ENCODE peak calls at places on chromosomes 5 and 9, in four cellular contexts. One of them, this sample, is unnamed. For H4K20me1, the result is how much of the 10 kb centered on the place peaks cover.

GRCh38 chr5:131305906-131306305 is 42.1 kb downstream of the CDC42SE2 start:
- DNase-seq in endothelial cell of umbilical vein: no peak
- DNase-seq in neural progenitor cell: no peak
- DNase-seq in fibroblast of lung: peak
- DNase-seq in this sample: peak

GRCh38 chr5:98307811-98308210 is 465.7 kb upstream of the RGMB start:
- DNase-seq in endothelial cell of umbilical vein: peak
- DNase-seq in neural progenitor cell: no peak
- DNase-seq in fibroblast of lung: peak
- DNase-seq in this sample: peak

GRCh38 chr9:93136011-93136440 is 2.0 kb upstream of the NINJ1 start:
- DNase-seq in endothelial cell of umbilical vein: no peak
- DNase-seq in neural progenitor cell: no peak
- DNase-seq in fibroblast of lung: no peak
- DNase-seq in this sample: no peak

GRCh38 chr5:100464418-100464817 is 70.8 kb upstream of the FAM174A start:
- DNase-seq in endothelial cell of umbilical vein: no peak
- DNase-seq in neural progenitor cell: no peak
- DNase-seq in fibroblast of lung: peak
- DNase-seq in this sample: peak

GRCh38 chr5:17094830-17095229 is 122.6 kb upstream of the BASP1 start:
- DNase-seq in endothelial cell of umbilical vein: no peak
- DNase-seq in neural progenitor cell: no peak
- DNase-seq in fibroblast of lung: no peak
- DNase-seq in this sample: no peak

GRCh38 chr9:8895498-8896224 is 1096.1 kb upstream of the DMAC1 start:
- DNase-seq in endothelial cell of umbilical vein: peak
- DNase-seq in neural progenitor cell: peak
- DNase-seq in fibroblast of lung: peak
- DNase-seq in this sample: no peak

GRCh38 chr9:34512131-34513078 is 10.4 kb downstream of the ENHO start:
- DNase-seq in endothelial cell of umbilical vein: no peak
- DNase-seq in neural progenitor cell: no peak
- DNase-seq in fibroblast of lung: no peak
- DNase-seq in this sample: no peak

GRCh38 chr9:76887951-76888350 is 18.0 kb downstream of the PRUNE2 start:
- DNase-seq in endothelial cell of umbilical vein: no peak
- DNase-seq in neural progenitor cell: no peak
- DNase-seq in fibroblast of lung: peak
- DNase-seq in this sample: no peak

GRCh38 chr5:139251695-139252288 is 41.7 kb upstream of the MATR3 start:
- DNase-seq in endothelial cell of umbilical vein: no peak
- DNase-seq in neural progenitor cell: no peak
- DNase-seq in fibroblast of lung: peak
- DNase-seq in this sample: no peak

GRCh38 chr5:98872679-98873078 is 56.1 kb downstream of the CHD1 start:
- DNase-seq in endothelial cell of umbilical vein: no peak
- DNase-seq in neural progenitor cell: no peak
- DNase-seq in fibroblast of lung: peak
- DNase-seq in this sample: peak

GRCh38 chr9:34374905-34375552 is 1.7 kb downstream of the MYORG start:
- DNase-seq in endothelial cell of umbilical vein: no peak
- DNase-seq in neural progenitor cell: peak
- DNase-seq in fibroblast of lung: no peak
- DNase-seq in this sample: peak

GRCh38 chr5:58191451-58191850 is 268.4 kb downstream of the PLK2 start:
- DNase-seq in endothelial cell of umbilical vein: no peak
- DNase-seq in neural progenitor cell: no peak
- DNase-seq in fibroblast of lung: no peak
- DNase-seq in this sample: peak

GRCh38 chr5:2094616-2094995 is 211.9 kb upstream of the IRX4 start:
- DNase-seq in endothelial cell of umbilical vein: no peak
- DNase-seq in neural progenitor cell: no peak
- DNase-seq in fibroblast of lung: no peak
- DNase-seq in this sample: no peak

GRCh38 chr5:132000677-132001453 is 10.6 kb downstream of the ACSL6 start:
- DNase-seq in endothelial cell of umbilical vein: no peak
- DNase-seq in neural progenitor cell: no peak
- DNase-seq in fibroblast of lung: no peak
- DNase-seq in this sample: no peak

GRCh38 chr5:156824800-156825199 is 25.3 kb upstream of the PPP1R2B start:
- DNase-seq in endothelial cell of umbilical vein: no peak
- DNase-seq in neural progenitor cell: peak
- DNase-seq in fibroblast of lung: peak
- DNase-seq in this sample: no peak

GRCh38 chr5:65076251-65076869 is 307.6 kb downstream of the CWC27 start:
- DNase-seq in endothelial cell of umbilical vein: peak
- DNase-seq in neural progenitor cell: peak
- DNase-seq in fibroblast of lung: peak
- DNase-seq in this sample: peak

GRCh38 chr9:82206490-82206889 is 217.9 kb downstream of the SPATA31D1 start:
- DNase-seq in endothelial cell of umbilical vein: no peak
- DNase-seq in neural progenitor cell: no peak
- DNase-seq in fibroblast of lung: no peak
- DNase-seq in this sample: peak

GRCh38 chr5:141094481-141095262 is at the start of gene PCDHB2:
- DNase-seq in endothelial cell of umbilical vein: peak
- DNase-seq in neural progenitor cell: peak
- DNase-seq in fibroblast of lung: peak
- DNase-seq in this sample: peak

GRCh38 chr9:95005276-95006141 is 279.0 kb downstream of the AOPEP start:
- DNase-seq in endothelial cell of umbilical vein: no peak
- DNase-seq in neural progenitor cell: peak
- DNase-seq in fibroblast of lung: no peak
- DNase-seq in this sample: peak

GRCh38 chr5:27854243-27854852 is 816.0 kb upstream of the CDH9 start:
- DNase-seq in endothelial cell of umbilical vein: no peak
- DNase-seq in neural progenitor cell: no peak
- DNase-seq in fibroblast of lung: peak
- DNase-seq in this sample: peak

GRCh38 chr5:122126177-122126701 is 3.1 kb upstream of the ZNF474 start:
- DNase-seq in endothelial cell of umbilical vein: no peak
- DNase-seq in neural progenitor cell: no peak
- DNase-seq in fibroblast of lung: peak
- DNase-seq in this sample: peak

GRCh38 chr5:104189909-104190308 is 627.3 kb upstream of the NUDT12 start:
- DNase-seq in endothelial cell of umbilical vein: peak
- DNase-seq in neural progenitor cell: no peak
- DNase-seq in fibroblast of lung: peak
- DNase-seq in this sample: peak

GRCh38 chr9:98576859-98577258 is 131.9 kb downstream of the GABBR2 start:
- DNase-seq in endothelial cell of umbilical vein: no peak
- DNase-seq in neural progenitor cell: no peak
- DNase-seq in fibroblast of lung: no peak
- DNase-seq in this sample: no peak

GRCh38 chr9:98577446-98577845 is 131.3 kb downstream of the GABBR2 start:
- DNase-seq in endothelial cell of umbilical vein: no peak
- DNase-seq in neural progenitor cell: no peak
- DNase-seq in fibroblast of lung: no peak
- DNase-seq in this sample: no peak

GRCh38 chr9:98573749-98574278 is 134.9 kb downstream of the GABBR2 start:
- DNase-seq in endothelial cell of umbilical vein: no peak
- DNase-seq in neural progenitor cell: no peak
- DNase-seq in fibroblast of lung: no peak
- DNase-seq in this sample: no peak

GRCh38 chr9:98576354-98576753 is 132.4 kb downstream of the GABBR2 start:
- DNase-seq in endothelial cell of umbilical vein: no peak
- DNase-seq in neural progenitor cell: no peak
- DNase-seq in fibroblast of lung: no peak
- DNase-seq in this sample: no peak

GRCh38 chr9:98575379-98576346 is 133.1 kb downstream of the GABBR2 start:
- DNase-seq in endothelial cell of umbilical vein: no peak
- DNase-seq in neural progenitor cell: no peak
- DNase-seq in fibroblast of lung: peak
- DNase-seq in this sample: peak
- H4K20me1 ChIP-seq in endothelial cell of umbilical vein: under half
- H4K20me1 ChIP-seq in neural progenitor cell: under half
- H4K20me1 ChIP-seq in fibroblast of lung: under half
- H4K20me1 ChIP-seq in this sample: under half

GRCh38 chr5:31771500-31771899 is 132.6 kb downstream of the PDZD2 start:
- DNase-seq in endothelial cell of umbilical vein: no peak
- DNase-seq in neural progenitor cell: no peak
- DNase-seq in fibroblast of lung: no peak
- DNase-seq in this sample: no peak
- H3K4me3 ChIP-seq in endothelial cell of umbilical vein: no peak
- H3K4me3 ChIP-seq in neural progenitor cell: no peak
- H3K4me3 ChIP-seq in fibroblast of lung: no peak
- H3K4me3 ChIP-seq in this sample: no peak

GRCh38 chr5:33272288-33272687 is 168.5 kb upstream of the TARS1 start:
- DNase-seq in endothelial cell of umbilical vein: peak
- DNase-seq in neural progenitor cell: no peak
- DNase-seq in fibroblast of lung: peak
- DNase-seq in this sample: peak

GRCh38 chr5:33275921-33276705 is 164.7 kb upstream of the TARS1 start:
- DNase-seq in endothelial cell of umbilical vein: peak
- DNase-seq in neural progenitor cell: no peak
- DNase-seq in fibroblast of lung: peak
- DNase-seq in this sample: no peak

GRCh38 chr5:33277061-33277460 is 163.7 kb upstream of the TARS1 start:
- DNase-seq in endothelial cell of umbilical vein: peak
- DNase-seq in neural progenitor cell: no peak
- DNase-seq in fibroblast of lung: no peak
- DNase-seq in this sample: no peak

GRCh38 chr5:33273985-33274384 is 166.8 kb upstream of the TARS1 start:
- DNase-seq in endothelial cell of umbilical vein: no peak
- DNase-seq in neural progenitor cell: no peak
- DNase-seq in fibroblast of lung: no peak
- DNase-seq in this sample: no peak

GRCh38 chr5:33275391-33275790 is 165.4 kb upstream of the TARS1 start:
- DNase-seq in endothelial cell of umbilical vein: peak
- DNase-seq in neural progenitor cell: no peak
- DNase-seq in fibroblast of lung: peak
- DNase-seq in this sample: no peak
- H3K27ac ChIP-seq in endothelial cell of umbilical vein: no peak
- H3K27ac ChIP-seq in neural progenitor cell: no peak
- H3K27ac ChIP-seq in fibroblast of lung: no peak
- H3K27ac ChIP-seq in this sample: no peak

GRCh38 chr9:116198344-116198743 is 44.8 kb downstream of the PAPPA start:
- DNase-seq in endothelial cell of umbilical vein: no peak
- DNase-seq in neural progenitor cell: no peak
- DNase-seq in fibroblast of lung: peak
- DNase-seq in this sample: peak
- H4K20me1 ChIP-seq in endothelial cell of umbilical vein: under half
- H4K20me1 ChIP-seq in neural progenitor cell: under half
- H4K20me1 ChIP-seq in fibroblast of lung: under half
- H4K20me1 ChIP-seq in this sample: under half

GRCh38 chr5:68804343-68804742 is 289.5 kb upstream of the SLC30A5 start:
- DNase-seq in endothelial cell of umbilical vein: no peak
- DNase-seq in neural progenitor cell: no peak
- DNase-seq in fibroblast of lung: no peak
- DNase-seq in this sample: no peak
- H3K4me3 ChIP-seq in endothelial cell of umbilical vein: no peak
- H3K4me3 ChIP-seq in neural progenitor cell: no peak
- H3K4me3 ChIP-seq in fibroblast of lung: no peak
- H3K4me3 ChIP-seq in this sample: no peak

GRCh38 chr5:169099801-169100734 is 200.9 kb downstream of the SLIT3 start:
- DNase-seq in endothelial cell of umbilical vein: no peak
- DNase-seq in neural progenitor cell: no peak
- DNase-seq in fibroblast of lung: no peak
- DNase-seq in this sample: peak

GRCh38 chr5:169101966-169102365 is 199.0 kb downstream of the SLIT3 start:
- DNase-seq in endothelial cell of umbilical vein: no peak
- DNase-seq in neural progenitor cell: no peak
- DNase-seq in fibroblast of lung: no peak
- DNase-seq in this sample: no peak

GRCh38 chr5:169106906-169107305 is 194.0 kb downstream of the SLIT3 start:
- DNase-seq in endothelial cell of umbilical vein: no peak
- DNase-seq in neural progenitor cell: no peak
- DNase-seq in fibroblast of lung: no peak
- DNase-seq in this sample: no peak

GRCh38 chr5:169100735-169101075 is 200.2 kb downstream of the SLIT3 start:
- DNase-seq in endothelial cell of umbilical vein: no peak
- DNase-seq in neural progenitor cell: peak
- DNase-seq in fibroblast of lung: peak
- DNase-seq in this sample: peak

DNA sequence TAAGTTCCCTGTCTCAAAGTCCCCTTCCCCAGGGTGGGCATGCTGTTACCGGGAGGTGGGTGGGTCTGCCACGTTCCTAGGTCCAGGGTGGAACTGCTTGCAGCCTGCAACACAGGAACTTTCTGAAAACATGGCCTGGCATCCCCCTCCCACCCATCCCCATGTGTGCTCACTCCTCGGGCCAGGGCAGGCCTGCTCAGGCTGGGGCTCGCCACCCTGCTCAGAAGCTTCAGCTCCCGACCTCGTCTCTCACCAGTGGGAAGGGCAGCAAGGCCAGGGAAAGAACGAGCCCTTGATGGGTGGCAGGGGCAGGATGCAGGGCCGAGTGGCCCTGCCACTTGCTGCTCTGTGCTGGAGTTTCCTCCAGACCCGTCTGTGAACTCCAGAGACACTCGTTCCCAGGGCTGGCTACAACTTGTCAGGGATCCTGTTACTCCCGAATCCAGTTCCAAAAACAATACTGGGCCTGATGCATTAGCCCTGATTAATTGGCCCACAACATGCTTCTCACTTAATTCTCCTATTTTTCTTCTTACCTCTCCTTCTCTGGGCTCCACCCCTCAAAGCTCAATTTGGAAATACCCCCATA is 197.3 kb downstream of the SLIT3 start:
- DNase-seq in endothelial cell of umbilical vein: no peak
- DNase-seq in neural progenitor cell: no peak
- DNase-seq in fibroblast of lung: no peak
- DNase-seq in this sample: peak
- H3K27ac ChIP-seq in endothelial cell of umbilical vein: no peak
- H3K27ac ChIP-seq in neural progenitor cell: no peak
- H3K27ac ChIP-seq in fibroblast of lung: no peak
- H3K27ac ChIP-seq in this sample: no peak